ENCODE peak calls at places on chromosome 7, in eight cellular contexts. K is amniotic stem cell; Z is CD4-positive, CD25-positive, alpha-beta regulatory T cell; X is kidney glomerular epithelial cell; W is T1000; O is anterior cingulate cortex; F is HL-60; P is activated CD4-positive, alpha-beta T cell treated with anti-CD3 and anti-CD28 coated beads for 24 hours. L is an unnamed sample.

GRCh38 chr7:16034353-16034752 is 347.9 kb upstream of the MEOX2 start:
- DNase-seq in O (no peak), P (no peak), X (no peak), Z (no peak), K (no peak), F (no peak), W (no peak), L (no peak)

GRCh38 chr7:27213904-27214586 is 14.2 kb upstream of the HOXA13 start:
- DNase-seq in W (no peak), Z (no peak), X (no peak), K (no peak), O (no peak), P (no peak), F (no peak), L (no peak)

GRCh38 chr7:30224511-30225031 is 59.8 kb upstream of the ZNRF2 start:
- DNase-seq in Z (no peak), P (no peak), O (no peak), F (peak; percentile 55), X (peak; percentile 9), W (no peak), K (no peak), L (no peak)

GRCh38 chr7:1219516-1219915 is 13.2 kb upstream of the UNCX start:
- DNase-seq in W (no peak), F (no peak), X (no peak), P (no peak), O (no peak), K (no peak), Z (no peak), L (no peak)

GRCh38 chr7:41955475-41956243 is 252.8 kb upstream of the INHBA start:
- DNase-seq in F (peak; percentile 82), O (peak; percentile 70), P (no peak), Z (no peak), W (peak; percentile 70), X (peak; percentile 96), K (peak; percentile 98), L (peak; percentile 81)

GRCh38 chr7:46281071-46281470 is 360.0 kb upstream of the IGFBP3 start:
- DNase-seq in F (no peak), K (no peak), O (no peak), P (no peak), W (no peak), X (peak; percentile 62), Z (no peak), L (no peak)

GRCh38 chr7:143380264-143380645 is 890 bp upstream of the ZYX start:
- DNase-seq in W (peak; percentile 63), K (peak; percentile 60), P (peak; percentile 85), O (peak; percentile 78), F (peak; percentile 91), X (peak; percentile 77), Z (peak; percentile 72), L (peak; percentile 35)

GRCh38 chr7:98186452-98187137 is 24.6 kb upstream of the BHLHA15 start:
- DNase-seq in Z (no peak), W (no peak), F (no peak), K (no peak), P (no peak), O (no peak), X (no peak), L (no peak)

GRCh38 chr7:130356121-130356759 is 11.6 kb downstream of the CPA5 start:
- DNase-seq in P (no peak), W (peak; percentile 77), O (no peak), K (peak; percentile 87), Z (no peak), X (peak; percentile 98), F (no peak), L (no peak)

GRCh38 chr7:134353411-134353810 is 36.7 kb upstream of the SLC35B4 start:
- DNase-seq in X (no peak), O (no peak), F (no peak), Z (no peak), W (no peak), P (no peak), K (no peak), L (no peak)

GRCh38 chr7:26360606-26361005 is 68.9 kb downstream of the SNX10 start:
- DNase-seq in O (no peak), P (no peak), W (no peak), F (no peak), K (no peak), Z (no peak), X (no peak), L (no peak)

GRCh38 chr7:37031571-37032257 is 307.4 kb upstream of the AOAH start:
- DNase-seq in Z (no peak), P (peak; percentile 29), F (no peak), K (peak; percentile 97), O (peak; percentile 42), W (peak; percentile 74), X (peak; percentile 97), L (no peak)

GRCh38 chr7:7969306-7970112 is 913 bp downstream of the GLCCI1 start:
- DNase-seq in X (no peak), P (peak; percentile 22), F (peak; percentile 51), K (no peak), O (peak; percentile 51), Z (peak; percentile 29), W (no peak), L (peak; percentile 51)

GRCh38 chr7:151993977-151994676 is 31.3 kb upstream of the GALNT11 start:
- DNase-seq in X (no peak), W (no peak), F (no peak), Z (no peak), P (peak; percentile 15), K (no peak), O (peak; percentile 70), L (no peak)

GRCh38 chr7:84642611-84643010 is 448.0 kb upstream of the SEMA3A start:
- DNase-seq in Z (no peak), F (no peak), P (no peak), X (no peak), K (no peak), O (no peak), W (no peak), L (no peak)

GRCh38 chr7:34207810-34208209 is 302.5 kb downstream of the BMPER start:
- DNase-seq in Z (no peak), F (no peak), W (no peak), X (no peak), O (no peak), P (no peak), K (no peak), L (no peak)

GRCh38 chr7:46685051-46685450 is 764.0 kb upstream of the IGFBP3 start:
- DNase-seq in W (no peak), X (no peak), O (no peak), Z (no peak), F (no peak), K (no peak), P (no peak), L (no peak)

GRCh38 chr7:133183042-133183441 is 69.8 kb upstream of the EXOC4 start:
- DNase-seq in Z (no peak), K (no peak), F (no peak), W (no peak), O (no peak), P (no peak), X (no peak), L (no peak)

GRCh38 chr7:37284805-37285211 is 163.9 kb downstream of the ELMO1 start:
- DNase-seq in P (peak; percentile 15), O (peak; percentile 52), Z (peak; percentile 14), F (peak; percentile 23), X (peak; percentile 14), W (peak; percentile 17), K (no peak), L (peak; percentile 74)

GRCh38 chr7:38671901-38672559 is 40.9 kb upstream of the AMPH start:
- DNase-seq in X (no peak), Z (no peak), K (no peak), W (no peak), F (no peak), O (no peak), P (no peak), L (no peak)

GRCh38 chr7:128136215-128136597 is 104.9 kb upstream of the LEP start:
- DNase-seq in O (no peak), Z (no peak), K (no peak), X (no peak), W (no peak), P (no peak), F (no peak), L (no peak)

GRCh38 chr7:81190997-81191747 is 272.3 kb upstream of the SEMA3C start:
- DNase-seq in F (no peak), O (no peak), X (peak; percentile 73), P (no peak), K (no peak), Z (no peak), W (no peak), L (no peak)

L was measured in C1 segment of cervical spinal cord.